ENCODE peak calls at places on chromosomes 4 and X, in ten cellular contexts. K is tibial nerve, X is stomach, C is SK-N-SH, G is A549, Q is astrocyte, E is breast epithelium, W is neural progenitor cell, S is heart left ventricle, V is colonic mucosa. I is an unnamed sample.

GRCh38 chr4:137677851-137678250 is 145.6 kb upstream of the PCDH18 start:
- DNase-seq in K (no peak), X (no peak), C (no peak), G (no peak), Q (peak; percentile 75), E (no peak), W (no peak), S (no peak), V (no peak), I (no peak)

GRCh38 chrX:53260836-53261235 is 20.5 kb downstream of the IQSEC2 start:
- DNase-seq in K (no peak), X (no peak), C (no peak), G (no peak), Q (no peak), E (no peak), W (no peak), S (no peak), V (no peak), I (no peak)

GRCh38 chr4:8278421-8279287 is 9.1 kb downstream of the HTRA3 start:
- DNase-seq in K (no peak), X (no peak), C (no peak), G (peak; percentile 41), Q (peak; percentile 73), E (no peak), W (no peak), S (peak; percentile 68), V (no peak), I (no peak)

GRCh38 chrX:155215443-155216178 is 649 bp upstream of the VBP1 start:
- DNase-seq in K (no peak), X (no peak), C (no peak), G (no peak), Q (no peak), E (no peak), W (no peak), S (no peak), V (no peak), I (peak; percentile 3)

GRCh38 chr4:108775921-108776320 is 13.1 kb upstream of the ETNPPL start:
- DNase-seq in K (no peak), X (no peak), C (no peak), G (no peak), Q (no peak), E (no peak), W (peak; percentile 8), S (no peak), V (no peak), I (no peak)

GRCh38 chr4:90357117-90357710 is 230.0 kb downstream of the CCSER1 start:
- DNase-seq in K (no peak), X (no peak), C (peak; percentile 47), G (peak; percentile 3), Q (peak; percentile 69), E (no peak), W (peak; percentile 61), S (no peak), V (no peak), I (peak; percentile 39)

GRCh38 chr4:183527326-183527725 is 22.5 kb downstream of the ING2 start:
- DNase-seq in K (no peak), X (no peak), C (no peak), G (no peak), Q (no peak), E (no peak), W (no peak), S (no peak), V (no peak), I (no peak)

GRCh38 chrX:96182366-96182765 is 502.3 kb upstream of the DIAPH2 start:
- DNase-seq in K (no peak), X (no peak), C (peak; percentile 0), G (no peak), Q (no peak), E (no peak), W (peak; percentile 38), S (no peak), V (peak; percentile 19), I (peak; percentile 70)

GRCh38 chrX:19630776-19631707 is 115.7 kb upstream of the MAP3K15 start:
- DNase-seq in K (no peak), X (no peak), C (no peak), G (no peak), Q (no peak), E (no peak), W (no peak), S (no peak), V (no peak), I (no peak)

GRCh38 chr4:167233523-167234387 is 539 bp downstream of the SPOCK3 start:
- DNase-seq in K (no peak), X (no peak), C (peak; percentile 51), G (no peak), Q (peak; percentile 21), E (no peak), W (peak; percentile 52), S (no peak), V (no peak), I (peak; percentile 2)

GRCh38 chr4:33054161-33054560 is 2334.0 kb downstream of the PCDH7 start:
- DNase-seq in K (no peak), X (no peak), C (no peak), G (no peak), Q (no peak), E (no peak), W (no peak), S (no peak), V (no peak), I (no peak)

GRCh38 chr4:36224969-36225903 is 19.1 kb downstream of the ARAP2 start:
- DNase-seq in K (no peak), X (no peak), C (no peak), G (no peak), Q (no peak), E (no peak), W (no peak), S (no peak), V (no peak), I (no peak)

GRCh38 chr4:51851090-51851936 is 8.4 kb downstream of the DCUN1D4 start:
- DNase-seq in K (no peak), X (no peak), C (no peak), G (no peak), Q (no peak), E (no peak), W (peak; percentile 10), S (no peak), V (no peak), I (no peak)
- H3K27ac ChIP-seq in K (no peak overlapping the region), X (no peak overlapping the region), C (no peak overlapping the region), G (peak overlapping the region; percentile 17), Q (no peak overlapping the region), E (no peak overlapping the region), W (peak overlapping the region; percentile 83), S (no peak overlapping the region), V (no peak overlapping the region), I (no peak overlapping the region)

GRCh38 chr4:40323866-40324265 is 11.3 kb upstream of the CHRNA9 start:
- DNase-seq in K (no peak), X (no peak), C (no peak), G (no peak), Q (no peak), E (no peak), W (no peak), S (no peak), V (no peak), I (no peak)

GRCh38 chr4:40328383-40328782 is 6.8 kb upstream of the CHRNA9 start:
- DNase-seq in K (no peak), X (no peak), C (no peak), G (no peak), Q (no peak), E (no peak), W (no peak), S (no peak), V (no peak), I (no peak)

GRCh38 chr4:40327340-40327739 is 7.8 kb upstream of the CHRNA9 start:
- DNase-seq in K (no peak), X (no peak), C (no peak), G (no peak), Q (no peak), E (no peak), W (no peak), S (no peak), V (no peak), I (no peak)

GRCh38 chr4:40322853-40323252 is 12.3 kb upstream of the CHRNA9 start:
- DNase-seq in K (no peak), X (no peak), C (no peak), G (no peak), Q (peak; percentile 58), E (no peak), W (no peak), S (no peak), V (no peak), I (no peak)

GRCh38 chr4:40325406-40326019 is 9.6 kb upstream of the CHRNA9 start:
- DNase-seq in K (no peak), X (no peak), C (peak; percentile 67), G (peak; percentile 59), Q (peak; percentile 53), E (no peak), W (peak; percentile 69), S (no peak), V (peak; percentile 50), I (peak; percentile 87)
- H3K4me1 ChIP-seq in K (no peaks in the 10 kb centered on the region), X (peaks cover 19% of the 10 kb centered on the region), C (peaks cover 13% of the 10 kb centered on the region), G (peaks cover 42% of the 10 kb centered on the region), Q (peaks cover 10% of the 10 kb centered on the region), E (no peaks in the 10 kb centered on the region), W (peaks cover 4% of the 10 kb centered on the region), S (no peaks in the 10 kb centered on the region), V (no peaks in the 10 kb centered on the region), I (peaks cover 20% of the 10 kb centered on the region)

DNA sequence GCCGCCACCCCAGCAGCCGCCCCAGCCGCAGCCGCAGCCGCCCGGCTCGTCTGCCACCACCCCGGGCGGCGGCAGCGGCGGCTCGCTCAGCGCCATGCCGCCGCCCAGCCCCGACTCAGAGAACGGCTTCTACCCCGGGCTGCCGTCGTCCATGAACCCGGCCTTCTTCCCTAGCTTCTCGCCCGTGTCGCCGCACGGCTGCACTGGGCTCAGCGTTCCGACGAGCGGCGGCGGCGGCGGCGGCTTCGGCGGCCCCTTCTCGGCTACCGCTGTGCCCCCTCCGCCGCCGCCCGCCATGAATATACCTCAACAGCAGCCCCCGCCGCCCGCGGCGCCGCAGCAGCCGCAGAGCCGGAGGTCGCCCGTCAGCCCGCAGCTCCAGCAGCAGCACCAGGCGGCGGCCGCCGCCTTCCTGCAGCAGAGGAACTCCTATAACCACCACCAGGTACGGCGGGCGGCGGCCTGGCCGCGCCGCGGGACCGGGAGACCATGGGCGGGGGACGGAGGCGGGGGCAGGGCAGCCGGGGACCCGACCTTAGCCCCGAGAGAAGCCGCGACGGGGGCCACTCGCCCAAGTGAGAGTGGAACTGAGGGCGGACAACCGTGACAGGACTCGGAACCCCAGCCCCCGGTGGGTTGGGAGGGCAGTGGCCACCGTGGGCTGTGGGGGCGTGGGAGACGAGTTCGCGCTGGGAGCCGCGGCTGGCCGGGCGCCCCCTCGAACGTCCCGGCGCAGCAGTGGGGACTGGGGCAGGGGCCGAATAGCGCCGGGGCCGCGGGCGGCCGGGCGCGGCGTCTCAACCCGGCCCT is 1.8 kb downstream of the CPEB2 start:
- DNase-seq in K (peak; percentile 25), X (peak; percentile 49), C (peak; percentile 67), G (no peak), Q (no peak), E (no peak), W (peak; percentile 73), S (peak; percentile 77), V (peak; percentile 46), I (peak; percentile 17)
- TF ChIP-seq CTCF in K (no peak), X (no peak), C (no peak), G (no peak), Q (no peak), E (no peak), W (no peak), S (peak; percentile 9), V (no peak), I (no peak)

DNA sequence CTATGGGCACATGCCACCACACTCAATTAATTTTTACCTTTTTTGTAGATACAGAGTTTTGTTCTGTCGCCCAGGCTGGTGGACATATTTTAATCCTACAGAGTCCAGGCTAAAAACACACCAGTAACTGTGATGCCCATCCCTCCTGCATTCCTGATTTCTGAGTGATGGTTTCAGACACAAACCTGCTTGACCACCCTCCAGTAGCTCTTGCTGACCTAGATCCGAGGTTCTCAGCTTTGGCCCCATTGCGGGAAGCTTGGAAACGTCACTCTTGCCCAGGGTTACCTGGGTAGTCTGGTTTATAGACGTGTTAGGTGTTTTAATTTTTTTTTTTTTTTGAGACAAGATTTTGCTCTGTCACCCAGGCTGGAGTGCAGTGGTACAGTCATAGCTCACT is 7.5 kb downstream of the CD99 start:
- DNase-seq in K (no peak), X (no peak), C (no peak), G (no peak), Q (no peak), E (no peak), W (no peak), S (no peak), V (no peak), I (no peak)
- H3K27ac ChIP-seq in K (no peak overlapping the region), X (no peak overlapping the region), C (no peak overlapping the region), G (no peak overlapping the region), Q (no peak overlapping the region), E (no peak overlapping the region), W (no peak overlapping the region), S (no peak overlapping the region), V (no peak overlapping the region), I (peak overlapping the region; percentile 97)

I was measured in A673.